ENCODE peak calls at places on chromosomes 1 and 21, in ten cellular contexts. A is HCT116, T is HepG2, Z is transverse colon, U is suprapubic skin, Q is breast epithelium, P is spleen, X is stomach, F is endothelial cell of umbilical vein, J is K562. E is an unnamed sample.

GRCh38 chr21:46080171-46081021 is 17.5 kb upstream of the COL6A2 start:
- DNase-seq in A (no peak), T (no peak), Z (no peak), U (peak), Q (peak), P (peak), X (peak), F (no peak), J (no peak), E (peak)

GRCh38 chr1:172451002-172451443 is 7.2 kb upstream of the PIGC start:
- DNase-seq in A (no peak), T (peak), Z (no peak), U (no peak), Q (no peak), P (no peak), X (peak), F (peak), J (no peak), E (no peak)

GRCh38 chr1:167772436-167772835 is 50.7 kb downstream of the MPZL1 start:
- DNase-seq in A (no peak), T (no peak), Z (no peak), U (no peak), Q (no peak), P (no peak), X (no peak), F (no peak), J (no peak), E (no peak)

GRCh38 chr1:229578168-229579100 is 19.9 kb upstream of the ABCB10 start:
- DNase-seq in A (no peak), T (no peak), Z (no peak), U (no peak), Q (no peak), P (no peak), X (no peak), F (no peak), J (no peak), E (no peak)

GRCh38 chr1:182446033-182446669 is 3.8 kb upstream of the RGSL1 start:
- DNase-seq in A (peak), T (peak), Z (peak), U (no peak), Q (no peak), P (no peak), X (no peak), F (peak), J (peak), E (no peak)

GRCh38 chr1:201279313-201279712 is 4.0 kb upstream of the PKP1 start:
- DNase-seq in A (no peak), T (no peak), Z (no peak), U (no peak), Q (no peak), P (no peak), X (no peak), F (no peak), J (no peak), E (no peak)

GRCh38 chr1:209409786-209410185 is 173.7 kb upstream of the CAMK1G start:
- DNase-seq in A (no peak), T (no peak), Z (no peak), U (no peak), Q (no peak), P (no peak), X (no peak), F (no peak), J (no peak), E (no peak)

GRCh38 chr1:65172936-65173335 is 24.9 kb downstream of the AK4 start:
- DNase-seq in A (no peak), T (no peak), Z (no peak), U (no peak), Q (no peak), P (no peak), X (no peak), F (no peak), J (no peak), E (no peak)

GRCh38 chr1:64549464-64550239 is 79.7 kb downstream of the CACHD1 start:
- DNase-seq in A (no peak), T (no peak), Z (no peak), U (no peak), Q (no peak), P (no peak), X (no peak), F (no peak), J (no peak), E (no peak)

GRCh38 chr1:50329332-50329932 is 93.8 kb downstream of the DMRTA2 start:
- DNase-seq in A (no peak), T (no peak), Z (peak), U (no peak), Q (no peak), P (no peak), X (no peak), F (no peak), J (no peak), E (no peak)

GRCh38 chr1:70314706-70315304 is 39.7 kb downstream of the ANKRD13C start:
- DNase-seq in A (no peak), T (no peak), Z (no peak), U (no peak), Q (no peak), P (no peak), X (no peak), F (no peak), J (no peak), E (no peak)

GRCh38 chr1:93567255-93567918 is 114.2 kb downstream of the BCAR3 start:
- DNase-seq in A (no peak), T (peak), Z (no peak), U (no peak), Q (no peak), P (no peak), X (no peak), F (peak), J (peak), E (no peak)

GRCh38 chr1:216612291-216612690 is 110.9 kb downstream of the ESRRG start:
- DNase-seq in A (no peak), T (no peak), Z (no peak), U (no peak), Q (no peak), P (no peak), X (no peak), F (no peak), J (no peak), E (no peak)

GRCh38 chr1:198125995-198126758 is 30.6 kb upstream of the NEK7 start:
- DNase-seq in A (no peak), T (peak), Z (no peak), U (no peak), Q (no peak), P (no peak), X (no peak), F (peak), J (no peak), E (no peak)
- TF ChIP-seq POLR2AphosphoS5 in A (no peak), T (no peak), Z (no peak), U (no peak), Q (no peak), P (no peak), X (no peak), F (peak), J (no peak), E (no peak)

GRCh38 chr1:104768466-104768865 is 1018.8 kb downstream of the AMY1C start:
- DNase-seq in A (no peak), T (no peak), Z (no peak), U (no peak), Q (no peak), P (no peak), X (no peak), F (no peak), J (no peak), E (no peak)
- H3K4me3 ChIP-seq in A (no peak), T (no peak), Z (no peak), U (no peak), Q (no peak), P (no peak), X (no peak), F (no peak), J (no peak), E (no peak)

GRCh38 chr21:29002442-29003144 is 9.9 kb upstream of the LTN1 start:
- DNase-seq in A (peak), T (peak), Z (peak), U (peak), Q (peak), P (peak), X (peak), F (peak), J (peak), E (peak)
- TF ChIP-seq POLR2A in A (peak), T (peak), Z (peak), U (peak), Q (peak), P (peak), X (no peak), F (peak), J (peak), E (peak)

DNA sequence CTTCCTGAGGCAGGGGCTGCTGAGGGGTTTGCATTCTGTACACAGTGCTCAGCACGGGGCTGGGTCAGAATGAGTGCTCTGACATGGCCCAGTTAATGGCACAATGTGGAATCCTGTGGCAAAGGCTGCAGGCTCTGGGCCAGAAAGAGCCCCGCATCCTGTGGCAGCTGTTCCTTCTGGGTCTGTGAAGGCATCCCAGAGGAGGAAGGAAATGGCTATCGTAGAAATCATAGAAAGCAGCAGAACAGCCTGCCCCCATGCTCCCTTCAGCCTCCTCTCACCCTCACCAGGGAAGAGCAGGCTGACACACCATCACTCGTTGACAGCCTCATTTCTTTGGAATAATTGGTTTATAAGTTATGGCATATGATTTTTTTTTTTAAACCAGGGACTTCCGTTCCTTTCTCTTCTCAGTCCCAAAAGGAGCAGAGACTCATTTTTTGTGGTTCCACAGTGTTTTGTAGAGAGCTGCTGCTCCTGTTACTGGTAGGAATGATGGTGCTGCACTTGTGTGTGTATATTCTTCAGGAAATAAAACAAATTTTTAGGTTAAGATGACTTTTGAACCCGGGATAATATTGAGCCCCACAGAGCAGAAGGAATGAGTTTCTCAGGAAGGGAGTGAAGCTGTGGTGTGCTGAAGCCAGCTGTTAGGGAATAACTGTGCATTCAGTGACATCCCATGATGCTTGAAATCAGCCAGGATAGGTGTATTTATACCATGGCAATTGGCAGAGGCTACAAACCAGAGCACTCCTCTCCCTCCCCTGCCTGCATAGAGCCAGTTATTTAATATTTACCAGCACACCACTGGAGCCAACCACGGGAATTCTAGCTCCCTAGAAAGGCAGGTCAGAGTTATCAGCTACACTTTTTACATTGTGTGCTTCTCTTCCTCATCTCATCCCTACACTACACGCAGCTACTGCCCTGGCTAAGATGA is 32.0 kb downstream of the PLXNA2 start:
- DNase-seq in A (no peak), T (no peak), Z (no peak), U (no peak), Q (no peak), P (no peak), X (no peak), F (peak), J (no peak), E (no peak)
- TF ChIP-seq POLR2AphosphoS5 in A (no peak), T (no peak), Z (no peak), U (no peak), Q (no peak), P (no peak), X (no peak), F (peak), J (no peak), E (no peak)

GRCh38 chr1:41919131-41919530 is 409 bp upstream of the HIVEP3 start:
- DNase-seq in A (no peak), T (no peak), Z (no peak), U (no peak), Q (no peak), P (peak), X (no peak), F (no peak), J (no peak), E (no peak)

GRCh38 chr1:41918450-41919043 is at the start of gene HIVEP3:
- DNase-seq in A (no peak), T (no peak), Z (no peak), U (no peak), Q (no peak), P (no peak), X (no peak), F (peak), J (no peak), E (no peak)

GRCh38 chr1:41917835-41918449 is 780 bp downstream of the HIVEP3 start:
- DNase-seq in A (no peak), T (no peak), Z (peak), U (no peak), Q (no peak), P (peak), X (peak), F (peak), J (no peak), E (no peak)

GRCh38 chr1:41920658-41921057 is 1.9 kb upstream of the HIVEP3 start:
- DNase-seq in A (no peak), T (no peak), Z (no peak), U (no peak), Q (no peak), P (no peak), X (no peak), F (no peak), J (no peak), E (no peak)

DNA sequence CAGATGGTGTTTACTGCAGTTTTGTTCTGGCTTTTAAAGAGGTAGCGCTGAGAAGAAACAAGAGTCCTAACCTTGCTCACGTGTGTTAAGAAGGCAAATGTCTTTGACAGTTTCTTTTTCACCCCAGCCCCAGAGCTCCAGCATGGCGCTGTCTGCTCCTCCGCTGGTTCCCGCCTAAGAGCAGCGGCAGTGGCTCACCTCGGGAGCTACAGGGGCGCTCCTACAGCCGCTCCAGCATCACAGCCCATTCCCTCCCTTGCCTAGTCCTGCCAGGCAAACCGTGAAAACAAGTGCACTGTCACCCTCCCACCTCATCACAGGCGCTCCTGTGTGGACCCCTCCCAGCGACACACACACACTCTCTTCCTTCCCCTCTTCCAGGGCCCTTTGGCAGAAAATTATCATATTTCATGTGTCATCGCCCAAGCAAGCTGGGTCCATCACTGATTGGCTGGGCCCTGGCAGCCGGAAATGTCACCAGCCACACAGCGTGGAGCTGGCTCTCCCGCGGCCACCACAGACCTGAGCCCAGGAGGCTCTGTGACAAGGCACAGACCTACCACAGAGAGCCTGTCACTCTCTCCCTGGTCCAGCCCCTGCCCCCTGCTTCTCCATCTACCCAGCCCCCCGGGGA is 1.2 kb upstream of the HIVEP3 start:
- DNase-seq in A (no peak), T (no peak), Z (peak), U (no peak), Q (no peak), P (peak), X (peak), F (no peak), J (peak), E (no peak)
- H3K4me3 ChIP-seq in A (no peak), T (no peak), Z (no peak), U (peak), Q (peak), P (peak), X (no peak), F (no peak), J (no peak), E (peak)

DNA sequence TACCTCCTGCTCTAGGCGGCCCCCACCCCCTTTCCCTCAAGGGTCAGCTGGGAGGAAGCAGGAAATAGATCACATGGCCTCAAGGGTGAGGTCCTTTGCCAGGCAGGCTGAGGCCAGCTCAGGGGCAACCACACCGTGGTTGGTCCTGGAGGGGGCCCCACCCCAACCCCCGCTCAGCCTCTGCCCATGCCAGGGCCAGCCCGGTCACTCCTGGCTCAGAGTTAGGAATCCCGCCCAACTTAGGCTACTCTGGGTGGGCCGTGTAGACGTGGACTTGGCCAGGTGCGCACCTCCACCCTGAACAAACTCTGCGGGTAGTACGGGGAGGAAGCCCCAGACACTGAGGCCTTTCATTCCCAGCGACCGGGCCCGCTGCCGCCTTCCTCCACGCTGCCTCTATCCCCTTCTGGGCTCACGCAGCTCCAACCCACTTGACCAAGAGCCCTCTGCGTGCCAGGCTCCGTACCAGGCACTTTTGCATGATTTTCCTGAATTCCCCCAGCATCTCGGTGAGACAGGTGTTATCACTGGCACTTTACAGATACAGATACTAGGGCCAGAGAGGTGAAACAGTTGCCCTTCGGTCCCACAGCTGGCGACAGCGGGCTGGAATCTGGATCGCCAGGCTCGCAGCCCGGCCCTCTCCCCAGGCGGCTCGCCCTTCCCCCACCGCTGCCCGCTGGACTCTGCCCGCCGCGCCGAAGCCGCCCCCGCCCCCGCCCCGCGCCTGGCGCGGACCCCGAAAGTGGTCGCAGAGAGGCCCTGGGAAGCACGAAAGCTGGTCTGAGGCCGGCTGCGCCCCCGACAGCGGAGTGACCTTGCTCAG is 771 bp downstream of the GALE start:
- DNase-seq in A (peak), T (peak), Z (peak), U (no peak), Q (peak), P (peak), X (peak), F (peak), J (peak), E (no peak)
- TF ChIP-seq POLR2A in A (peak), T (no peak), Z (peak), U (no peak), Q (no peak), P (no peak), X (no peak), F (peak), J (peak), E (peak)

E was measured in sigmoid colon.